ENCODE peak calls at places on chromosomes 7 and 10, in seven cellular contexts. S is T-helper 9 cell; Q is activated CD8-positive, alpha-beta T cell treated with anti-CD3 and anti-CD28 coated beads for 36 hours; O is NCI-H1436; N is brain microvascular endothelial cell; H is BE2C; M is AG09309. B is an unnamed sample.

GRCh38 chr10:63542835-63543575 is 21.8 kb downstream of the REEP3 start:
- DNase-seq in S (no peak), Q (no peak), O (no peak), N (no peak), H (peak), M (peak), B (no peak)

GRCh38 chr10:69715156-69715898 is 85.3 kb downstream of the FAM241B start:
- DNase-seq in S (no peak), Q (no peak), O (no peak), N (peak), H (no peak), M (no peak), B (peak)

GRCh38 chr10:5835446-5836095 is 22.3 kb upstream of the GDI2 start:
- DNase-seq in S (no peak), Q (no peak), O (no peak), N (no peak), H (no peak), M (no peak), B (no peak)

GRCh38 chr7:43465581-43466554 is 117.0 kb upstream of the STK17A start:
- DNase-seq in S (no peak), Q (no peak), O (no peak), N (no peak), H (no peak), M (no peak), B (no peak)

GRCh38 chr10:33139191-33139646 is 181.2 kb upstream of the ITGB1 start:
- DNase-seq in S (peak), Q (peak), O (no peak), N (no peak), H (no peak), M (no peak), B (no peak)

GRCh38 chr7:133730360-133730759 is 396.8 kb upstream of the LRGUK start:
- DNase-seq in S (no peak), Q (no peak), O (no peak), N (no peak), H (no peak), M (no peak), B (no peak)

GRCh38 chr7:127578036-127578684 is 7.2 kb downstream of the GCC1 start:
- DNase-seq in S (no peak), Q (no peak), O (no peak), N (peak), H (peak), M (no peak), B (no peak)

GRCh38 chr7:147523056-147523455 is 1067.5 kb upstream of the C7orf33 start:
- DNase-seq in S (no peak), Q (no peak), O (no peak), N (no peak), H (no peak), M (no peak), B (no peak)

GRCh38 chr7:123864966-123865365 is 20.0 kb downstream of the HYAL4 start:
- DNase-seq in S (no peak), Q (no peak), O (no peak), N (peak), H (no peak), M (no peak), B (no peak)

GRCh38 chr10:101285519-101286070 is 56.3 kb upstream of the LBX1 start:
- DNase-seq in S (no peak), Q (no peak), O (peak), N (no peak), H (no peak), M (no peak), B (no peak)